ENCODE peak calls at places on chromosomes 16 and 17, in six cellular contexts. O is cardiac muscle cell; T is vagina; U is PC-3; W is CD8-positive, alpha-beta memory T cell; S is tibial artery. G is an unnamed sample.

GRCh38 chr17:31093866-31094599 is 744 bp upstream of the NF1 start:
- DNase-seq in O (no peak), T (no peak), U (no peak), W (no peak), S (no peak), G (no peak)

GRCh38 chr17:17682293-17682736 is 1.1 kb downstream of the RAI1 start:
- DNase-seq in O (peak), T (no peak), U (peak), W (peak), S (peak), G (no peak)

GRCh38 chr17:35588196-35588920 is 1.2 kb downstream of the AP2B1 start:
- DNase-seq in O (no peak), T (no peak), U (peak), W (no peak), S (no peak), G (peak)

GRCh38 chr16:75443301-75443700 is 10.0 kb upstream of the CFDP1 start:
- DNase-seq in O (no peak), T (no peak), U (no peak), W (no peak), S (no peak), G (peak)

GRCh38 chr17:82436601-82437324 is 13.8 kb downstream of the CYBC1 start:
- DNase-seq in O (no peak), T (no peak), U (no peak), W (no peak), S (no peak), G (no peak)

GRCh38 chr17:44355310-44355640 is 8.4 kb downstream of the FAM171A2 start:
- DNase-seq in O (no peak), T (no peak), U (no peak), W (no peak), S (no peak), G (no peak)

GRCh38 chr17:951388-952132 is 28.0 kb downstream of the NXN start:
- DNase-seq in O (peak), T (no peak), U (peak), W (no peak), S (no peak), G (peak)

GRCh38 chr17:50133028-50133768 is 3.2 kb upstream of the SAMD14 start:
- DNase-seq in O (no peak), T (no peak), U (peak), W (no peak), S (peak), G (peak)

GRCh38 chr17:10729334-10730193 is at the start of gene TMEM220:
- DNase-seq in O (peak), T (no peak), U (peak), W (peak), S (peak), G (peak)

GRCh38 chr17:46071796-46072195 is 72.7 kb downstream of the STH start:
- DNase-seq in O (no peak), T (no peak), U (no peak), W (no peak), S (no peak), G (no peak)

GRCh38 chr16:58970775-58971174 is 236.7 kb upstream of the GOT2 start:
- DNase-seq in O (no peak), T (no peak), U (no peak), W (no peak), S (no peak), G (peak)
- H3K4me3 ChIP-seq in O (no peak), T (no peak), U (no peak), W (no peak), S (no peak), G (no peak)

GRCh38 chr17:2777242-2777867 is 18.9 kb upstream of the RAP1GAP2 start:
- DNase-seq in O (no peak), T (no peak), U (no peak), W (no peak), S (no peak), G (no peak)
- H3K4me3 ChIP-seq in O (peak), T (no peak), U (peak), W (no peak), S (no peak), G (no peak)

GRCh38 chr16:21524068-21524751 is 75.2 kb upstream of the METTL9 start:
- DNase-seq in O (no peak), T (no peak), U (no peak), W (no peak), S (no peak), G (no peak)

GRCh38 chr16:21523411-21524067 is 75.8 kb upstream of the METTL9 start:
- DNase-seq in O (no peak), T (no peak), U (no peak), W (no peak), S (no peak), G (no peak)

GRCh38 chr16:21526923-21527807 is 72.2 kb upstream of the METTL9 start:
- DNase-seq in O (no peak), T (no peak), U (no peak), W (no peak), S (no peak), G (no peak)
- H3K4me3 ChIP-seq in O (no peak), T (no peak), U (no peak), W (no peak), S (no peak), G (no peak)

DNA sequence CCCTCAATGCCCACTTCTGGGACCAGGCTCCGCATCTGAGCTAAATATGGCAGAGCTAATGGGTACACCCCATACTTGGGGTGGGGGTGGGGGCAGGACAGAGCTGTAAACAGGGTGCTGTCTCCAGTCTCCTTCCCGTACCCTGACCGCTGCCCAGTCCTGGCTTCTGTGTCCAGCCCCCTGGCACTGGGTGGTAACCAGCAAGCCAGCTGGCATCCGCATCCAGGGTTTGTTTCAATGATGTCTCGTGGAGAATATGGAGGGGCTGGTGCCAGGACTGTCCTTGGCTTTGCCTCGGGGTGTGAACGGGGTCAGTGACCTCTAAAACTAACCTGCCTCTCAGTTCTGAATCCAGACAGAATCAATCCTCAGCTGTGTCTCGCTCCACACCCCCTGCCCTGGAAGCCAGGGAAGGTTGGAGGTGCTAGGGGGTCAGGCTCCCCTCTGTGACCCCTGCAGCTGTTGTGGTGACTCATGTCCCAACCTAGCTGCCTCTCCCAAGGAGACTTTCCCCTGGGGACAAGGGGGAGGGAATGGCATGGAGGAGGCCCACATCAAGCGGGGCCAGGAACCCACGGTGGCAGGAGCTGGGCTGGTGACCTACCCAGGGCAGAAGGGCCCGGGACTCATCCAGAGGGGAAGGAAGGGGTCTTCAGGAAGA is 1.5 kb upstream of the PNMT start:
- DNase-seq in O (no peak), T (no peak), U (no peak), W (no peak), S (peak), G (no peak)
- H3K4me3 ChIP-seq in O (peak), T (peak), U (no peak), W (no peak), S (peak), G (no peak)

GRCh38 chr16:3032624-3033023 is 4.1 kb downstream of the BICDL2 start:
- DNase-seq in O (no peak), T (no peak), U (no peak), W (no peak), S (no peak), G (no peak)

GRCh38 chr16:3035972-3036725 is 595 bp downstream of the BICDL2 start:
- DNase-seq in O (no peak), T (no peak), U (no peak), W (no peak), S (no peak), G (no peak)

GRCh38 chr16:3038256-3038655 is 1.5 kb upstream of the BICDL2 start:
- DNase-seq in O (no peak), T (no peak), U (no peak), W (no peak), S (no peak), G (peak)

GRCh38 chr16:3036726-3037315 is at the start of gene BICDL2:
- DNase-seq in O (no peak), T (no peak), U (peak), W (no peak), S (no peak), G (no peak)

DNA sequence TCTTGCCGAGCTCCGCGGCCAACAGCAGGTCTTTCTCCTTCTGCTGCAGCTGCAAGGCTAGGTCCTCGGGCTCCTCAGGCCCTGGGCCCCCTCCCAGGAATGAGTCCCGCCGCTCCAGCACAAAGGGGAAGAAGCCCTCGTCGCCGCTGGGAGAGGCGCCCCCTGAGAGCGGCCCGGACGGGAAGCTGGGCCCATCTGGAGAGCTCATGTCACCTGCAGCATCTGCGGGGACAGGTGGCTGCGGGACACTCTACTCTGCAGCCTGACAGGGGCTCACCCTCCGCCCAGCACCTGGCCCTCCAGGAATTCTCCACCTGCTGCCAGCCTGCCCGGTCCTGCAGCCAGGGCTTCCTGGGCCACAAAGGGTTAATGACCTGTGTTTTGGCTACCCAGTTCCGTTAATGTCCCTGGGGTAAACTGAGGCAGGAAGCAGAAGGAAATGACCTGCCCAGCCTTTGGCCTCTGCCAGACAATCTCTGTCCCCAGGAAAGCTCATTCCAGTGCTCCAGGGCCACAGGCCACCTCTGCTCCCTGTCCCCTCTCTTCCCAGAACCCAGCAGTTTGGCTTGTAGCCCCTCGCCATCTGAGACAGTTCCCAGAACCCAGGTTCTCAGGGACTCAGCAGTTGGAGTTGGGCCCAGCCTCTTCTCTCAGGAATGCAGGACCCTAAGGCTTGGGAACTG is 1.3 kb downstream of the BICDL2 start:
- DNase-seq in O (no peak), T (no peak), U (no peak), W (no peak), S (no peak), G (no peak)
- H3K4me3 ChIP-seq in O (no peak), T (peak), U (peak), W (no peak), S (no peak), G (no peak)

DNA sequence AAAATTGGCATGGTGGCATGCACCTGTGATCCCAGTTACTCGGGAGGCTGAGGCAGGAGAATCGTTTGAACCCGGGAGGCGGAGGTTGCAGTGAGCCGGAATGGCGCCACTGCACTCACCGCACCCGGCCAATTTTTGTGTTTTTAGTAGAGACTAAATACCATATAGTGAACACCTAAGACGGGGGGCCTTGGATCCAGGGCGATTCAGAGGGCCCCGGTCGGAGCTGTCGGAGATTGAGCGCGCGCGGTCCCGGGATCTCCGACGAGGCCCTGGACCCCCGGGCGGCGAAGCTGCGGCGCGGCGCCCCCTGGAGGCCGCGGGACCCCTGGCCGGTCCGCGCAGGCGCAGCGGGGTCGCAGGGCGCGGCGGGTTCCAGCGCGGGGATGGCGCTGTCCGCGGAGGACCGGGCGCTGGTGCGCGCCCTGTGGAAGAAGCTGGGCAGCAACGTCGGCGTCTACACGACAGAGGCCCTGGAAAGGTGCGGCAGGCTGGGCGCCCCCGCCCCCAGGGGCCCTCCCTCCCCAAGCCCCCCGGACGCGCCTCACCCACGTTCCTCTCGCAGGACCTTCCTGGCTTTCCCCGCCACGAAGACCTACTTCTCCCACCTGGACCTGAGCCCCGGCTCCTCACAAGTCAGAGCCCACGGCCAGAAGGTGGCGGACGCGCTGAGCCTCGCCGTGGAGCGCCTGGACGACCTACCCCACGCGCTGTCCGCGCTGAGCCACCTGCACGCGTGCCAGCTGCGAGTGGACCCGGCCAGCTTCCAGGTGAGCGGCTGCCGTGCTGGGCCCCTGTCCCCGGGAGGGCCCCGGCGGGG is at the start of gene HBQ1:
- DNase-seq in O (peak), T (no peak), U (no peak), W (no peak), S (no peak), G (peak)
- H3K4me3 ChIP-seq in O (peak), T (peak), U (peak), W (peak), S (peak), G (peak)

GRCh38 chr17:19317359-19318095 is 45.0 kb downstream of the B9D1 start:
- DNase-seq in O (peak), T (no peak), U (no peak), W (no peak), S (no peak), G (peak)
- H3K4me3 ChIP-seq in O (no peak), T (no peak), U (no peak), W (no peak), S (no peak), G (no peak)

GRCh38 chr17:8695241-8695640 is 49.4 kb downstream of the CCDC42 start:
- DNase-seq in O (no peak), T (no peak), U (no peak), W (no peak), S (peak), G (peak)

GRCh38 chr17:8696456-8696855 is 48.2 kb downstream of the CCDC42 start:
- DNase-seq in O (no peak), T (no peak), U (no peak), W (no peak), S (peak), G (no peak)

GRCh38 chr17:8698142-8699050 is 46.2 kb downstream of the CCDC42 start:
- DNase-seq in O (no peak), T (no peak), U (no peak), W (no peak), S (peak), G (peak)

GRCh38 chr17:8696951-8697745 is 47.5 kb downstream of the CCDC42 start:
- DNase-seq in O (no peak), T (no peak), U (no peak), W (no peak), S (peak), G (peak)

GRCh38 chr17:8695916-8696415 is 48.7 kb downstream of the CCDC42 start:
- DNase-seq in O (no peak), T (no peak), U (no peak), W (no peak), S (peak), G (no peak)
- H3K4me3 ChIP-seq in O (no peak), T (no peak), U (no peak), W (no peak), S (no peak), G (no peak)

DNA sequence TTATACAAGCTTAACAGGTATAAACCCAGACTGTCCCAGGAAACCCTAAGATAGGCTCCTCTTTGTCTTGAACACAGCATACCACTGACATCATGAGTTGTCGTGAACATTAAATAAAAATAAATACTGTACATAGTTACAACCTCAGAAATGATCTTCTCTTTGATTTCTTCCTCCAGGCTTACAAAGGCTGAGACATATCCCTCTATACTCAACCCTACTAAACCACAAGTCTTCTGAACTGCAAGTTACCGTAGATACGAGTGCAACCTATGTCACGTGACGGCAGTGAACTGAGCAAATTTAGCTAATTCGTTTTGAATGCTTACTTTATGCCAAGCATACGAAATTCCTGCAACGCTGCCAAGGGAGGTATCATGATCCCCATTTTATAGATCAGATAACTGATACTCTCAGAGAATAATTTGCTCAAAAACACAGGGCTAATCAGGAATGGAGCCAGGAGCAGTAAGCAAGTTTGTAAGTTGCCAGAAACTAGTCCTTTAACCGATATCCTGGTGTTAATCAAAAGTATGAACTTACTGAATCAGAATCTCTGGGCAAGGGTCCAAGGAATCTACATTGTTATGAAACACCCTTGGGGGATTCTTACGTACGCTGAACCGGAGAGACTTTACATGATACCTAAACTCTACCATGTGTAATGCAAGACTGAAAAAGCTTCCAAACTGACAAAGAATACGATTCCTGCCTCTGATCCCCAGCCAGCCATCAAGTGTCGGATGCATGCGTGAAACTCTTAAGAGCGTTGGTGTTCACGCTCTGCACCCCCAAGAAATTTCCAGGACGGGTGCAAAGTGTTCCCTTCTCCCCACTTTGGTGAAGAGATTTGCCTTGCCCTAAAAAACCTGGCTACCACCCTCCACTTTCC is 106.2 kb downstream of the XYLT1 start:
- DNase-seq in O (no peak), T (no peak), U (no peak), W (no peak), S (no peak), G (peak)
- H3K4me3 ChIP-seq in O (no peak), T (no peak), U (no peak), W (peak), S (no peak), G (no peak)